ENCODE peak calls at places on chromosomes 2 and 18, in five cellular contexts. One of them, this sample, is unnamed.

GRCh38 chr2:121243821-121244460 is 41.1 kb downstream of the TFCP2L1 start:
- DNase-seq in WTC11: no peak
- DNase-seq in HFF-Myc: no peak
- DNase-seq in HCT116: no peak
- DNase-seq in fibroblast of lung: no peak
- DNase-seq in this sample: no peak

GRCh38 chr2:239152239-239152915 is 248.4 kb downstream of the HDAC4 start:
- DNase-seq in fibroblast of lung: no peak
- DNase-seq in HCT116: no peak
- DNase-seq in HFF-Myc: no peak
- DNase-seq in WTC11: no peak
- DNase-seq in this sample: no peak

GRCh38 chr2:44766220-44766619 is 175.3 kb upstream of the SIX3 start:
- DNase-seq in WTC11: no peak
- DNase-seq in fibroblast of lung: no peak
- DNase-seq in HFF-Myc: no peak
- DNase-seq in HCT116: no peak
- DNase-seq in this sample: no peak

GRCh38 chr2:19361325-19361990 is 3.0 kb upstream of the OSR1 start:
- DNase-seq in fibroblast of lung: peak
- DNase-seq in WTC11: peak
- DNase-seq in HCT116: no peak
- DNase-seq in HFF-Myc: no peak
- DNase-seq in this sample: no peak

GRCh38 chr2:45178854-45179253 is 169.6 kb upstream of the SIX2 start:
- DNase-seq in HCT116: no peak
- DNase-seq in HFF-Myc: no peak
- DNase-seq in WTC11: no peak
- DNase-seq in fibroblast of lung: peak
- DNase-seq in this sample: no peak

GRCh38 chr2:42100696-42101585 is 53.1 kb downstream of the PKDCC start:
- DNase-seq in HCT116: no peak
- DNase-seq in WTC11: peak
- DNase-seq in HFF-Myc: no peak
- DNase-seq in fibroblast of lung: peak
- DNase-seq in this sample: peak

GRCh38 chr2:111522231-111522768 is 361.7 kb downstream of the ANAPC1 start:
- DNase-seq in HFF-Myc: no peak
- DNase-seq in WTC11: no peak
- DNase-seq in HCT116: no peak
- DNase-seq in fibroblast of lung: peak
- DNase-seq in this sample: no peak

GRCh38 chr2:172792711-172793110 is 57.1 kb downstream of the RAPGEF4 start:
- DNase-seq in HFF-Myc: no peak
- DNase-seq in fibroblast of lung: peak
- DNase-seq in HCT116: no peak
- DNase-seq in WTC11: no peak
- DNase-seq in this sample: no peak

GRCh38 chr2:197500503-197501179 is 462 bp downstream of the HSPE1 start:
- DNase-seq in fibroblast of lung: peak
- DNase-seq in WTC11: no peak
- DNase-seq in HCT116: no peak
- DNase-seq in HFF-Myc: no peak
- DNase-seq in this sample: no peak

GRCh38 chr2:164981217-164981990 is 26.1 kb upstream of the SLC38A11 start:
- DNase-seq in WTC11: no peak
- DNase-seq in HFF-Myc: peak
- DNase-seq in fibroblast of lung: peak
- DNase-seq in HCT116: no peak
- DNase-seq in this sample: no peak

GRCh38 chr2:96091711-96092579 is 24.4 kb downstream of the ADRA2B start:
- DNase-seq in HCT116: no peak
- DNase-seq in WTC11: peak
- DNase-seq in HFF-Myc: no peak
- DNase-seq in fibroblast of lung: no peak
- DNase-seq in this sample: peak

GRCh38 chr18:59837586-59837985 is 62.2 kb upstream of the PMAIP1 start:
- DNase-seq in HCT116: peak
- DNase-seq in fibroblast of lung: peak
- DNase-seq in HFF-Myc: peak
- DNase-seq in WTC11: peak
- DNase-seq in this sample: peak

GRCh38 chr2:173749315-173749714 is 215.9 kb downstream of the SP3 start:
- DNase-seq in HFF-Myc: peak
- DNase-seq in HCT116: peak
- DNase-seq in fibroblast of lung: peak
- DNase-seq in WTC11: no peak
- DNase-seq in this sample: no peak

GRCh38 chr2:72330673-72331072 is 183.0 kb upstream of the CYP26B1 start:
- DNase-seq in WTC11: no peak
- DNase-seq in HCT116: no peak
- DNase-seq in fibroblast of lung: peak
- DNase-seq in HFF-Myc: no peak
- DNase-seq in this sample: no peak

GRCh38 chr18:12819330-12819729 is 64.7 kb downstream of the PTPN2 start:
- DNase-seq in HCT116: no peak
- DNase-seq in fibroblast of lung: no peak
- DNase-seq in WTC11: no peak
- DNase-seq in HFF-Myc: no peak
- DNase-seq in this sample: no peak

GRCh38 chr18:3777719-3778118 is 327.7 kb downstream of the TGIF1 start:
- DNase-seq in fibroblast of lung: no peak
- DNase-seq in HFF-Myc: no peak
- DNase-seq in HCT116: no peak
- DNase-seq in WTC11: no peak
- DNase-seq in this sample: no peak

GRCh38 chr18:3775996-3776395 is 326.0 kb downstream of the TGIF1 start:
- DNase-seq in HCT116: no peak
- DNase-seq in fibroblast of lung: no peak
- DNase-seq in WTC11: no peak
- DNase-seq in HFF-Myc: no peak
- DNase-seq in this sample: no peak

GRCh38 chr18:3771121-3771971 is 321.4 kb downstream of the TGIF1 start:
- DNase-seq in HCT116: peak
- DNase-seq in fibroblast of lung: peak
- DNase-seq in WTC11: peak
- DNase-seq in HFF-Myc: peak
- DNase-seq in this sample: peak

DNA sequence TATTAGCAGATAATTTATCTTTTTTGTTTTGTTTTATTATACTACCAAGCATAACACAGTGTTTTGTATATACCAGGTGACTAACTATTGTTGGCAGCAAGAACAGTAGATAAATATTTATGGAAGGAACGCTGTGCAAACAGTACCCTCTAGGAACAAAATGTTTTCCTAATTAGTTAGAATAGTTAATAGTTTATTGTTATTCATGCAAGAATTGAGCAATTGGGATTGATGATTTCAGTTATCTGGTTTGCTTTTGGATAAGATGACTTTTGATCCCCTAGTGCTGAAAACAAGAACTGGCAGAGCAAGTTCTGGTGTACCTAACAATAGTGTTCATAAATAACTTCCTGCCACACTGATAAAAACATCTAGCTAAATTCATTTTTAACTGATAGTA is 323.3 kb downstream of the TGIF1 start:
- DNase-seq in fibroblast of lung: no peak
- DNase-seq in HCT116: no peak
- DNase-seq in WTC11: no peak
- DNase-seq in HFF-Myc: no peak
- DNase-seq in this sample: no peak
- TF ChIP-seq CTCF in fibroblast of lung: no peak
- TF ChIP-seq CTCF in HCT116: no peak
- TF ChIP-seq CTCF in WTC11: no peak
- TF ChIP-seq CTCF in HFF-Myc: no peak
- TF ChIP-seq CTCF in this sample: no peak

GRCh38 chr18:79924814-79925655 is 26.4 kb downstream of the SLC66A2 start:
- DNase-seq in HCT116: no peak
- DNase-seq in HFF-Myc: no peak
- DNase-seq in fibroblast of lung: no peak
- DNase-seq in WTC11: peak
- DNase-seq in this sample: peak
- TF ChIP-seq CTCF in HCT116: no peak
- TF ChIP-seq CTCF in HFF-Myc: no peak
- TF ChIP-seq CTCF in fibroblast of lung: no peak
- TF ChIP-seq CTCF in WTC11: no peak
- TF ChIP-seq CTCF in this sample: no peak

GRCh38 chr18:6875764-6876163 is 146.2 kb downstream of the ARHGAP28 start:
- DNase-seq in fibroblast of lung: no peak
- DNase-seq in WTC11: no peak
- DNase-seq in HFF-Myc: no peak
- DNase-seq in HCT116: no peak
- DNase-seq in this sample: no peak

GRCh38 chr18:6873352-6873751 is 143.8 kb downstream of the ARHGAP28 start:
- DNase-seq in HFF-Myc: no peak
- DNase-seq in fibroblast of lung: no peak
- DNase-seq in HCT116: no peak
- DNase-seq in WTC11: no peak
- DNase-seq in this sample: no peak

GRCh38 chr18:6877288-6877687 is 147.8 kb downstream of the ARHGAP28 start:
- DNase-seq in HFF-Myc: no peak
- DNase-seq in HCT116: no peak
- DNase-seq in WTC11: no peak
- DNase-seq in fibroblast of lung: no peak
- DNase-seq in this sample: no peak

GRCh38 chr18:6876646-6877045 is 147.1 kb downstream of the ARHGAP28 start:
- DNase-seq in HCT116: no peak
- DNase-seq in HFF-Myc: peak
- DNase-seq in WTC11: no peak
- DNase-seq in fibroblast of lung: peak
- DNase-seq in this sample: no peak

GRCh38 chr18:6874316-6874715 is 144.8 kb downstream of the ARHGAP28 start:
- DNase-seq in WTC11: no peak
- DNase-seq in HCT116: no peak
- DNase-seq in HFF-Myc: no peak
- DNase-seq in fibroblast of lung: no peak
- DNase-seq in this sample: no peak
- TF ChIP-seq CTCF in WTC11: no peak
- TF ChIP-seq CTCF in HCT116: no peak
- TF ChIP-seq CTCF in HFF-Myc: no peak
- TF ChIP-seq CTCF in fibroblast of lung: no peak
- TF ChIP-seq CTCF in this sample: no peak

DNA sequence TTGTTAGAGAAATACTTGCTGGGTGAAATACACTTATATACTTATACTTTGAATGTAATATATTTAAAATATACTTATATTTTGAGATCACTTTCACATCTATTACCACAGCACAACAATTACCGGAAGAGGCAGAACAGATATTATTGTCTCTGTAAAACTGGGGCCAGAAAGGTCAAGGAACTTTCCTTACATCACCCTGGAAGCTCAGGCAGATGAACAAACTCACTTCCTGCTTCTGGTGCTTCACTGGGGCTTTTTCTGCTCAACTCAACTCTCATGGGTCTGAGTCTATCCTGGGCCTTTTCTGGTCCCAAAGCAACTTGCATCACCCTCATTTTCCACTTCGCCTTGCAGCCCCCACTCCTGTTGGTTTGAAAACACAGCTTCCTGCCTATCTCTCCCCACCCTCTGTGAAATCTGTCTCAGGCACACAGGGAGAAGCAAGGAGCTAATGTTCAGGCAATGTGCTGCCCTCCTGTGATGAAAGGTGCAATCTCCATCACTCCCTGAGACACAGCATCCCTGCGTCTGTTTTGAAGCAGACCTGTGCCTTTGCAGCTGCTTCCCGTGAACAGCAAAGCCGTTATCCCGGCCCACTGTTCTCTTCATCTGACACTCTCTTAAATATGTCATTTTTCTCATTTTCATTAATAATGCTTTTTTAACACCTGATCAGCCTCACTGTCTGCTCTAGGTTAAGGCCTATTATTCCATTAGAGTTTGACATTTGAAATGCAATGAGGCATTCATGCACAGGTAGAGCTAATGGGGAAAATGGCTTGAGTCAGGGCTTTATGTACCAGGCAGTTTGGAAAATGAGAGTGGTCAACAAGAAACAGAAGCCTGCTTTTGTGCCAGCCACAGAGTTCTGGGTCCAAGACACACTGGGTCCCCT is 251.9 kb upstream of the CHAC2 start:
- DNase-seq in HCT116: no peak
- DNase-seq in fibroblast of lung: peak
- DNase-seq in HFF-Myc: no peak
- DNase-seq in WTC11: peak
- DNase-seq in this sample: no peak
- TF ChIP-seq CTCF in HCT116: peak
- TF ChIP-seq CTCF in fibroblast of lung: no peak
- TF ChIP-seq CTCF in HFF-Myc: no peak
- TF ChIP-seq CTCF in WTC11: no peak
- TF ChIP-seq CTCF in this sample: no peak

GRCh38 chr2:99085400-99085799 is 56.1 kb upstream of the C2orf15 start:
- DNase-seq in HCT116: no peak
- DNase-seq in HFF-Myc: no peak
- DNase-seq in WTC11: peak
- DNase-seq in fibroblast of lung: no peak
- DNase-seq in this sample: no peak
- TF ChIP-seq CTCF in HCT116: peak
- TF ChIP-seq CTCF in HFF-Myc: peak
- TF ChIP-seq CTCF in WTC11: no peak
- TF ChIP-seq CTCF in fibroblast of lung: peak
- TF ChIP-seq CTCF in this sample: no peak

GRCh38 chr18:74082476-74083070 is 65.1 kb downstream of the FBXO15 start:
- DNase-seq in WTC11: peak
- DNase-seq in fibroblast of lung: peak
- DNase-seq in HFF-Myc: no peak
- DNase-seq in HCT116: peak
- DNase-seq in this sample: peak
- TF ChIP-seq CTCF in WTC11: no peak
- TF ChIP-seq CTCF in fibroblast of lung: peak
- TF ChIP-seq CTCF in HFF-Myc: peak
- TF ChIP-seq CTCF in HCT116: peak
- TF ChIP-seq CTCF in this sample: no peak

GRCh38 chr2:230762317-230762896 is 49.8 kb downstream of the CAB39 start:
- DNase-seq in fibroblast of lung: no peak
- DNase-seq in HCT116: no peak
- DNase-seq in WTC11: peak
- DNase-seq in HFF-Myc: no peak
- DNase-seq in this sample: peak
- TF ChIP-seq CTCF in fibroblast of lung: peak
- TF ChIP-seq CTCF in HCT116: peak
- TF ChIP-seq CTCF in WTC11: no peak
- TF ChIP-seq CTCF in HFF-Myc: peak
- TF ChIP-seq CTCF in this sample: peak

DNA sequence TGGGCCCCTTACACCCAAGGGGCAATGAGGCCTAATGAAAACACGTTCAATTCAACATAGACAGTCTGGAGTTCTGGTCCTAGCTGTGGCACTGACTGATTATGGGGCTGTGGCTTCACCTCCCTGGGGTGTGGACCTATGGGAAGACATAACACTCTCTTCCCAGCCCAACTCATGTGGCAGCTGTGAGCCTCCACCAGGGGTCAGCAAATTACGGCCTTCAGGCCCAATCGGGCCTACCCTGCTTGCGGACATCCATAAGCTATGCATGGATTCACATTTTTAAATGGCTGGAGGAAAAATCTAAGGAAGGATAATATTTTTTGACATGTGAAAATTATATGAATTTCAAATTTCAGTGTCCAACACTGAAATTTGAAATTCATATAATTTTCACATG is 101.3 kb downstream of the LOXHD1 start:
- DNase-seq in fibroblast of lung: peak
- DNase-seq in HCT116: peak
- DNase-seq in HFF-Myc: no peak
- DNase-seq in WTC11: peak
- DNase-seq in this sample: peak
- TF ChIP-seq CTCF in fibroblast of lung: peak
- TF ChIP-seq CTCF in HCT116: peak
- TF ChIP-seq CTCF in HFF-Myc: peak
- TF ChIP-seq CTCF in WTC11: peak
- TF ChIP-seq CTCF in this sample: peak

GRCh38 chr2:38178556-38179419 is 102.8 kb upstream of the CYP1B1 start:
- DNase-seq in WTC11: no peak
- DNase-seq in fibroblast of lung: peak
- DNase-seq in HFF-Myc: no peak
- DNase-seq in HCT116: no peak
- DNase-seq in this sample: no peak
- TF ChIP-seq CTCF in WTC11: no peak
- TF ChIP-seq CTCF in fibroblast of lung: no peak
- TF ChIP-seq CTCF in HFF-Myc: no peak
- TF ChIP-seq CTCF in HCT116: no peak
- TF ChIP-seq CTCF in this sample: no peak